ENCODE peak calls at places on chromosomes 5 and 9, in four cellular contexts. C is lung microvascular endothelial cell, O is A172, L is mucosa of gallbladder. G is an unnamed sample.
A peak's percentile ranks its signal among the peaks of the same experiment; 100 is the strongest.

GRCh38 chr9:33921967-33922895 is 105.3 kb downstream of the UBE2R2 start:
- DNase-seq in L (no peak), O (no peak), C (peak; percentile 50), G (no peak)

GRCh38 chr9:27732494-27732893 is 159.2 kb upstream of the C9orf72 start:
- DNase-seq in C (no peak), L (no peak), O (no peak), G (no peak)

GRCh38 chr5:154179846-154180710 is 10.5 kb upstream of the GALNT10 start:
- DNase-seq in O (peak; percentile 66), L (no peak), C (peak; percentile 81), G (peak; percentile 14)

GRCh38 chr5:180641566-180641900 is 7.9 kb downstream of the FLT4 start:
- DNase-seq in O (no peak), L (no peak), C (no peak), G (no peak)

GRCh38 chr9:121107041-121107440 is 32.3 kb downstream of the CNTRL start:
- DNase-seq in O (peak; percentile 13), L (no peak), C (no peak), G (no peak)

GRCh38 chr5:168681556-168682183 is 102.5 kb upstream of the PANK3 start:
- DNase-seq in L (peak; percentile 42), C (peak; percentile 63), O (no peak), G (no peak)

GRCh38 chr5:151863566-151863965 is 61.1 kb downstream of the GLRA1 start:
- DNase-seq in L (no peak), C (no peak), O (no peak), G (no peak)

GRCh38 chr9:72533322-72533721 is 11.9 kb downstream of the TMC1 start:
- DNase-seq in L (peak; percentile 22), C (no peak), O (peak; percentile 74), G (peak; percentile 65)

GRCh38 chr5:80990971-80991370 is 30.8 kb downstream of the RASGRF2 start:
- DNase-seq in C (no peak), L (no peak), O (no peak), G (peak; percentile 36)

GRCh38 chr5:177023247-177023703 is 779 bp downstream of the ZNF346 start:
- DNase-seq in L (no peak), O (peak; percentile 10), C (no peak), G (no peak)

GRCh38 chr9:106588601-106589000 is 274.4 kb upstream of the ZNF462 start:
- DNase-seq in L (no peak), C (no peak), O (peak; percentile 22), G (peak; percentile 61)